ENCODE peak calls at places on chromosomes 12 and 14, in five cellular contexts. E is spleen, X is prostate gland, T is HCT116, M is breast epithelium. L is an unnamed sample.

GRCh38 chr14:21833836-21834235 is 160.2 kb upstream of the OR4E1 start:
- DNase-seq in T (no peak), M (no peak), E (no peak), X (no peak), L (no peak)

GRCh38 chr14:71070169-71070568 is 162.9 kb downstream of the PCNX1 start:
- DNase-seq in T (no peak), X (no peak), M (no peak), E (no peak), L (no peak)

GRCh38 chr14:105491366-105492006 is 440 bp downstream of the TEDC1 start:
- DNase-seq in T (peak), M (peak), E (peak), X (no peak), L (peak)

GRCh38 chr14:56351861-56352260 is 227.7 kb upstream of the TMEM260 start:
- DNase-seq in X (no peak), M (no peak), T (no peak), E (no peak), L (no peak)

GRCh38 chr12:98752726-98753125 is 107.6 kb downstream of the APAF1 start:
- DNase-seq in X (no peak), T (no peak), M (no peak), E (no peak), L (no peak)

GRCh38 chr12:98845957-98846356 is 200.9 kb downstream of the APAF1 start:
- DNase-seq in T (no peak), M (no peak), X (no peak), E (no peak), L (no peak)

GRCh38 chr12:98736352-98737326 is 91.5 kb downstream of the APAF1 start:
- DNase-seq in E (no peak), T (no peak), M (no peak), X (peak), L (no peak)

GRCh38 chr14:27389402-27389801 is 791.6 kb upstream of the NOVA1 start:
- DNase-seq in E (no peak), T (no peak), M (no peak), X (no peak), L (no peak)

GRCh38 chr12:64590183-64590582 is 20.1 kb upstream of the RASSF3 start:
- DNase-seq in E (no peak), X (no peak), T (no peak), M (no peak), L (no peak)

GRCh38 chr12:28209782-28210181 is 19.5 kb downstream of the CCDC91 start:
- DNase-seq in X (no peak), T (no peak), M (no peak), E (no peak), L (no peak)

GRCh38 chr12:15592934-15593333 is 196.3 kb downstream of the EPS8 start:
- DNase-seq in T (no peak), E (no peak), X (no peak), M (no peak), L (no peak)

GRCh38 chr12:86134571-86134970 is 121.6 kb downstream of the MGAT4C start:
- DNase-seq in M (no peak), E (no peak), T (no peak), X (no peak), L (no peak)

GRCh38 chr14:22412936-22413411 is 176.1 kb downstream of the DAD1 start:
- DNase-seq in X (no peak), E (no peak), M (no peak), T (no peak), L (no peak)

GRCh38 chr14:37623552-37623951 is 28.1 kb downstream of the TTC6 start:
- DNase-seq in X (peak), M (peak), E (no peak), T (peak), L (no peak)

GRCh38 chr14:104359301-104359968 is 220.1 kb upstream of the C14orf180 start:
- DNase-seq in M (no peak), X (no peak), T (no peak), E (no peak), L (no peak)

GRCh38 chr12:48980953-48981756 is 3.0 kb downstream of the WNT1 start:
- DNase-seq in M (no peak), X (no peak), E (no peak), T (no peak), L (no peak)

GRCh38 chr12:129193263-129193871 is 340.1 kb downstream of the GLT1D1 start:
- DNase-seq in E (no peak), M (no peak), X (no peak), T (no peak), L (no peak)

GRCh38 chr12:64452559-64453329 is 824 bp downstream of the TBK1 start:
- DNase-seq in X (peak), E (no peak), T (peak), M (peak), L (no peak)

GRCh38 chr12:82687020-82687951 is 580 bp downstream of the TMTC2 start:
- DNase-seq in T (peak), M (peak), E (peak), X (peak), L (peak)

GRCh38 chr14:96748371-96748770 is 48.8 kb upstream of the VRK1 start:
- DNase-seq in E (no peak), M (no peak), T (no peak), X (no peak), L (no peak)

GRCh38 chr12:100566887-100567637 is 6.4 kb upstream of the GAS2L3 start:
- DNase-seq in X (no peak), T (no peak), M (no peak), E (no peak), L (no peak)

GRCh38 chr14:22190411-22191191 is 398.4 kb downstream of the DAD1 start:
- DNase-seq in E (no peak), T (no peak), X (no peak), M (no peak), L (no peak)

GRCh38 chr12:25266522-25266921 is 15.8 kb upstream of the KRAS start:
- DNase-seq in E (no peak), M (no peak), T (no peak), X (no peak), L (no peak)

GRCh38 chr12:6827437-6827894 is 741 bp upstream of the P3H3 start:
- DNase-seq in M (peak), E (no peak), X (peak), T (peak), L (peak)

GRCh38 chr12:64450711-64451486 is 1.0 kb upstream of the TBK1 start:
- DNase-seq in X (no peak), T (no peak), E (peak), M (no peak), L (no peak)

DNA sequence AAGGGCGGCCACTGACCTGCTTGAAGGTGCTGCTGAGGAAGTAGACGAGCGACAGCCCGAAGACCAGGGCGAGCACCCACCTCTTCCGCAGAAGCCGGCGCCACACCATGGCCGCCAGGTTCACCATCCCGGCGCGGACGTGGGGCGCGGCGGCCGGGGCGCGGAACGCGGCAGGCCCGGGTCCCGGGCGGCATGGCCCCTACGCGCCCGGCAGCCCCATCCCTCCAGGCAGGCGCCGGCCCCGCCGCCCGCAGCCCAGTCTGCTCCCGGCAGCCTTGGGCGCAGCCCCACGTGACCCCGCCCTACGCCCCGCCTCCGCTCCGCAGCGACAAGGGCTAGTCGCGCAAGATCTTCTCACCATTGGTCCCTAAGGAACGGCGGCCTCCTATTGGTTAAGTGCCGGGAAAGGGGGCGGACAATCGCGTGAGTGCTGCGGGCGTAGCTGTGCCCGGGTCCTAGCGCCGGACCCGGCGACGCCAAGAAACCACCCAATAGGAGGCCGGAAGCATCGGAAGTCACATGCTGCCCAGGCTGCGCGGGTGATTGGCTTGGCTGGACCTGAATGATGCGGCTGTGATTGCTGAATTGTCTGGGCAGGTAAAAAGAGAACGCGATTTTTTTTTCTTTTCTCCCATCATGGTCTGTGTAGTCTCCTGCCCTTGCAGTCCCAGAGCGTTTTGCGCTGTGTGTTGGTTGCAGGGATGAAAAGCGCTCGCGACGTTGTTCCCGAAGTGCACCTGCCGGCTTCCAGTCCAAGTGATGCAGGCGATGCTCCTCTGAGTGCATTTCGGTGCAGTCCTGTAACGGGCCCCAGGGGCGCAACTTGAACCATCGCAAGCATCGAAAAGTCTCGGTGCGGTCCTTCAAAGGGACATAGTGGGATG is at the start of the genes RNFT2 and SPRING1:
- DNase-seq in E (peak), M (peak), T (peak), X (peak), L (peak)
- TF ChIP-seq POLR2A in E (peak), M (no peak), T (peak), X (peak), L (peak)

DNA sequence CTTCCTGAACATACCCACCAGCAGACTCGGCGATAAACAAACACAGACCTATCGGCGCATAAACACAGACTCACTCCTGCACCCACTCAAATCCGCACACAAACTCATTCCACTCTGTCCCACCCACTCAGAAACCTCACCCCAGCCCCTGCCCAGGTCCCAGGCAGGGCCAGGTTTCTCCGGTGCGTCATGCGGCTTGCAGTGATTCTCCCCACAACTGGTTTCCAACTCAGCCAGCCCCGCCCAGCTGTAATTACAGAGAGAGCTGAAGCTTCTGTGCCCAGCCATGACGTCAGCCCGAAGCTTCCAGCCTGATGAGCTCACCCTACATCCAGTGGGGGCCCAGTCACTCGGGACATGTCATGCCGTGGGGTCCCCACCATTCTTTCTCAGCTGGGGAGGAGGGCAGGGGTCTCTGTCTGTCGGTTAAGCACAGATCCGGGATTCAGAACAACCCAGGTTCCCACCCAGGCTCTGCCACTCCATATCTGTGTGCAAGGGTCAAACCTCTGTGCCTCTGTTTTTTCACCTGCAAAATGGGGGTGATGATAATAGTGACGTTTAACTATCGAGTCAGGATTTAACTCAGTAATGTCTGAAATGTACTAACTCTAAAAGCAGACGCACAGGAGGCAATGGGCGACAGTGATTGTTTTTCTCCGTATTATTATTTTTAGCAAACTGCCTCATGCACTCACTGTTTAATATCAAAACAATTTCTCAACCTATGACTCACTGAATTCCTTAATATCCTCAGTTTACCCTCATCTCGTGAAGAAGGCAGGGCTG is 2.3 kb upstream of the HSPB8 start:
- DNase-seq in X (peak), E (no peak), T (peak), M (peak), L (peak)
- TF ChIP-seq POLR2A in X (peak), E (no peak), T (no peak), M (no peak), L (peak)

GRCh38 chr12:19750116-19750644 is 310.9 kb downstream of the AEBP2 start:
- DNase-seq in E (no peak), X (no peak), T (no peak), M (no peak), L (no peak)

GRCh38 chr12:19744760-19745218 is 305.5 kb downstream of the AEBP2 start:
- DNase-seq in M (no peak), X (no peak), T (no peak), E (no peak), L (no peak)

GRCh38 chr12:19740472-19741131 is 301.3 kb downstream of the AEBP2 start:
- DNase-seq in X (no peak), T (no peak), M (no peak), E (no peak), L (no peak)

GRCh38 chr12:19741132-19741489 is 301.8 kb downstream of the AEBP2 start:
- DNase-seq in T (no peak), E (no peak), X (no peak), M (no peak), L (no peak)

DNA sequence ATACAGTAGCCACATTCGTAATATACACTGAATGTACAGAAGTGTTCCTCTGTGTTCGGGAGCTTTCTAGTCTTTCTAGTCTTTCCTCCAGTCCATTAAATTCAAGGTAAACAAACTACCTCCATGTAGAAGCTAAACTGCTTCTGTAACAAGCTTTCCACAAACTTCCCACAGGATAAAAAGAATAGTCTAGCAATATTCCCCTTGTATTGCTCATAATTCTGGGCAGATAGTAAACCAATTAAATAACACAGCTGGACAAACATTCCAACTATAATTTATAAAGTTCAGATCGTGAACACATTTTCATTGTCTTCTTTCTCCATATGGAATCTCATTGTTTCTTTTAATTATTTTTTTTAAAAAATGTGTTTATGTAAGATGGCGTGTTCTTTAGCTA is 307.2 kb downstream of the AEBP2 start:
- DNase-seq in M (no peak), X (no peak), E (no peak), T (no peak), L (no peak)
- TF ChIP-seq POLR2A in M (no peak), X (no peak), E (no peak), T (no peak), L (no peak)

DNA sequence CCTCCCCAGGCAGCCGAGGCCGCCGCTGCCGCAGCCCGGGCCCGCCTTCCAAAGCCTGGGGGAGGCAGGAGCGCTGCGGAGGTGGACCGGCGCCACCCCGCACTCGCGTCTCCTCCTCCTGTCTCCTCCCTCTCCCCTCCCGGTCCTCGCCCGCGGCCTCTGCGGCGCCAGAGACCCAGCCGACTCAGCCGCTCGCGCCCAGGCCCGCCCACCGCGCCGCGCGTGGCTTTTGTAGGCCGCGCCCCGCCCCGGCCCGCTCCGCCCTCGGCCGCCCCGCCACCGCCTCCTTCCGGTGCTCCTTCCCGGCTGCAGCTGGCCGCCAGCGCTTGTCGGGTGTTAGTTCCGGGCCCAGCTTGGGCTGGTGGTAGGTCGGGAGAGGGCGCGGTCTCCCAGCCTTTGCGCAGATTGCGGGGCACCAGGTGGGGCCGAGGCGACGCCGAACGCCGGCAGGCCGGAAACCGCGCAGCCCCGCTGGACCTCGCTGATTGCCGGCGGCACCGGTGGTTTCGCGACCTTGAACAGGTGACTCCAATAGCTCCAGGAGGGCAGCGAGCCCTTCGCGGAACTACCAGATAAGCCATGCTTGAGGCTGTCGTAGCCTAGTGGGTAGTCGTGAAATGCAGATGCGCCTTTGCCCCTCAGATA is at the start of gene CAPRIN2:
- DNase-seq in M (peak), X (peak), E (peak), T (peak), L (peak)
- TF ChIP-seq POLR2A in M (peak), X (peak), E (peak), T (peak), L (peak)

GRCh38 chr14:75252254-75252837 is 26.3 kb upstream of the FOS start:
- DNase-seq in T (no peak), E (peak), X (no peak), M (no peak), L (no peak)
- TF ChIP-seq POLR2A in T (no peak), E (no peak), X (no peak), M (no peak), L (no peak)

GRCh38 chr14:45705954-45706353 is 453.0 kb upstream of the MIS18BP1 start:
- DNase-seq in M (no peak), E (no peak), T (no peak), X (no peak), L (no peak)
- TF ChIP-seq POLR2A in M (no peak), E (no peak), T (no peak), X (no peak), L (no peak)

L was measured in ovary.